ENCODE peak calls at places on chromosomes 4 and X, in six cellular contexts. One of them, this sample, is unnamed.

GRCh38 chr4:75048208-75048879 is 115.4 kb downstream of the PARM1 start:
- DNase-seq in neuronal stem cell: no peak
- DNase-seq in trophoblast cell: no peak
- DNase-seq in H9: no peak
- DNase-seq in mesenchymal stem cell: no peak
- DNase-seq in H1: no peak
- DNase-seq in this sample: no peak

GRCh38 chrX:149522914-149523313 is 17.8 kb upstream of the IDS start:
- DNase-seq in H1: no peak
- DNase-seq in mesenchymal stem cell: no peak
- DNase-seq in trophoblast cell: no peak
- DNase-seq in neuronal stem cell: no peak
- DNase-seq in H9: no peak
- DNase-seq in this sample: no peak

GRCh38 chrX:114797494-114797893 is 213.6 kb downstream of the HTR2C start:
- DNase-seq in mesenchymal stem cell: no peak
- DNase-seq in H1: no peak
- DNase-seq in neuronal stem cell: no peak
- DNase-seq in H9: no peak
- DNase-seq in trophoblast cell: no peak
- DNase-seq in this sample: no peak

GRCh38 chrX:9977642-9978041 is 10.5 kb downstream of the CLDN34 start:
- DNase-seq in H1: no peak
- DNase-seq in neuronal stem cell: no peak
- DNase-seq in trophoblast cell: no peak
- DNase-seq in H9: no peak
- DNase-seq in mesenchymal stem cell: no peak
- DNase-seq in this sample: no peak

GRCh38 chrX:83008415-83008814 is 499.7 kb upstream of the POU3F4 start:
- DNase-seq in trophoblast cell: no peak
- DNase-seq in mesenchymal stem cell: no peak
- DNase-seq in neuronal stem cell: no peak
- DNase-seq in H1: no peak
- DNase-seq in H9: no peak
- DNase-seq in this sample: no peak

GRCh38 chr4:185811509-185812364 is at the start of gene SORBS2:
- DNase-seq in H9: no peak
- DNase-seq in mesenchymal stem cell: peak
- DNase-seq in neuronal stem cell: no peak
- DNase-seq in trophoblast cell: no peak
- DNase-seq in H1: no peak
- DNase-seq in this sample: peak

GRCh38 chr4:144709793-144710525 is 64.0 kb downstream of the HHIP start:
- DNase-seq in trophoblast cell: no peak
- DNase-seq in H1: no peak
- DNase-seq in mesenchymal stem cell: no peak
- DNase-seq in H9: no peak
- DNase-seq in neuronal stem cell: no peak
- DNase-seq in this sample: peak

GRCh38 chr4:88457307-88458090 is 580 bp downstream of the HERC5 start:
- DNase-seq in H1: no peak
- DNase-seq in H9: peak
- DNase-seq in neuronal stem cell: peak
- DNase-seq in mesenchymal stem cell: peak
- DNase-seq in trophoblast cell: peak
- DNase-seq in this sample: no peak

GRCh38 chrX:69158166-69159040 is 6.8 kb downstream of the PJA1 start:
- DNase-seq in neuronal stem cell: no peak
- DNase-seq in mesenchymal stem cell: peak
- DNase-seq in H1: no peak
- DNase-seq in trophoblast cell: no peak
- DNase-seq in H9: peak
- DNase-seq in this sample: peak

GRCh38 chr4:121129606-121130346 is 34.3 kb downstream of the TNIP3 start:
- DNase-seq in H1: no peak
- DNase-seq in H9: no peak
- DNase-seq in trophoblast cell: no peak
- DNase-seq in mesenchymal stem cell: no peak
- DNase-seq in neuronal stem cell: no peak
- DNase-seq in this sample: no peak

GRCh38 chr4:90074322-90074886 is 52.8 kb upstream of the CCSER1 start:
- DNase-seq in H9: peak
- DNase-seq in trophoblast cell: no peak
- DNase-seq in mesenchymal stem cell: no peak
- DNase-seq in neuronal stem cell: peak
- DNase-seq in H1: peak
- DNase-seq in this sample: no peak

GRCh38 chrX:25721564-25721963 is 416.6 kb upstream of the MAGEB18 start:
- DNase-seq in mesenchymal stem cell: no peak
- DNase-seq in H1: no peak
- DNase-seq in neuronal stem cell: peak
- DNase-seq in trophoblast cell: no peak
- DNase-seq in H9: no peak
- DNase-seq in this sample: no peak

GRCh38 chr4:105265689-105266088 is 119.0 kb downstream of the TET2 start:
- DNase-seq in mesenchymal stem cell: no peak
- DNase-seq in trophoblast cell: no peak
- DNase-seq in H1: no peak
- DNase-seq in H9: no peak
- DNase-seq in neuronal stem cell: no peak
- DNase-seq in this sample: no peak

GRCh38 chr4:135718019-135718418 is 1516.4 kb upstream of the PABPC4L start:
- DNase-seq in neuronal stem cell: no peak
- DNase-seq in mesenchymal stem cell: no peak
- DNase-seq in H9: no peak
- DNase-seq in H1: no peak
- DNase-seq in trophoblast cell: no peak
- DNase-seq in this sample: peak

GRCh38 chr4:26263165-26263564 is 57.6 kb upstream of the RBPJ start:
- DNase-seq in H9: peak
- DNase-seq in neuronal stem cell: no peak
- DNase-seq in trophoblast cell: no peak
- DNase-seq in H1: no peak
- DNase-seq in mesenchymal stem cell: no peak
- DNase-seq in this sample: no peak

GRCh38 chrX:47618923-47619485 is 653 bp downstream of the SYN1 start:
- DNase-seq in H9: no peak
- DNase-seq in H1: no peak
- DNase-seq in trophoblast cell: no peak
- DNase-seq in neuronal stem cell: no peak
- DNase-seq in mesenchymal stem cell: no peak
- DNase-seq in this sample: no peak

GRCh38 chrX:44876767-44877166 is 3.8 kb downstream of the KDM6A start:
- DNase-seq in trophoblast cell: no peak
- DNase-seq in neuronal stem cell: no peak
- DNase-seq in H1: no peak
- DNase-seq in H9: no peak
- DNase-seq in mesenchymal stem cell: no peak
- DNase-seq in this sample: no peak

GRCh38 chr4:175385797-175386196 is 426.3 kb downstream of the GPM6A start:
- DNase-seq in H1: no peak
- DNase-seq in neuronal stem cell: no peak
- DNase-seq in mesenchymal stem cell: peak
- DNase-seq in trophoblast cell: no peak
- DNase-seq in H9: no peak
- DNase-seq in this sample: peak

GRCh38 chr4:169716677-169717076 is 41.1 kb downstream of the HPF1 start:
- DNase-seq in mesenchymal stem cell: no peak
- DNase-seq in neuronal stem cell: no peak
- DNase-seq in trophoblast cell: no peak
- DNase-seq in H1: no peak
- DNase-seq in H9: no peak
- DNase-seq in this sample: peak

GRCh38 chrX:123525131-123525725 is 207.6 kb downstream of the THOC2 start:
- DNase-seq in H9: no peak
- DNase-seq in mesenchymal stem cell: no peak
- DNase-seq in H1: no peak
- DNase-seq in trophoblast cell: no peak
- DNase-seq in neuronal stem cell: no peak
- DNase-seq in this sample: no peak

GRCh38 chr4:88803600-88804096 is 106.0 kb upstream of the NAP1L5 start:
- DNase-seq in trophoblast cell: no peak
- DNase-seq in H1: no peak
- DNase-seq in H9: no peak
- DNase-seq in mesenchymal stem cell: peak
- DNase-seq in neuronal stem cell: no peak
- DNase-seq in this sample: peak

GRCh38 chrX:132433551-132433950 is 55.3 kb downstream of the MBNL3 start:
- DNase-seq in neuronal stem cell: no peak
- DNase-seq in H9: no peak
- DNase-seq in trophoblast cell: no peak
- DNase-seq in H1: no peak
- DNase-seq in mesenchymal stem cell: no peak
- DNase-seq in this sample: no peak

GRCh38 chr4:139890810-139891209 is 225.2 kb downstream of the MGST2 start:
- DNase-seq in neuronal stem cell: no peak
- DNase-seq in H9: no peak
- DNase-seq in H1: no peak
- DNase-seq in trophoblast cell: no peak
- DNase-seq in mesenchymal stem cell: peak
- DNase-seq in this sample: peak

DNA sequence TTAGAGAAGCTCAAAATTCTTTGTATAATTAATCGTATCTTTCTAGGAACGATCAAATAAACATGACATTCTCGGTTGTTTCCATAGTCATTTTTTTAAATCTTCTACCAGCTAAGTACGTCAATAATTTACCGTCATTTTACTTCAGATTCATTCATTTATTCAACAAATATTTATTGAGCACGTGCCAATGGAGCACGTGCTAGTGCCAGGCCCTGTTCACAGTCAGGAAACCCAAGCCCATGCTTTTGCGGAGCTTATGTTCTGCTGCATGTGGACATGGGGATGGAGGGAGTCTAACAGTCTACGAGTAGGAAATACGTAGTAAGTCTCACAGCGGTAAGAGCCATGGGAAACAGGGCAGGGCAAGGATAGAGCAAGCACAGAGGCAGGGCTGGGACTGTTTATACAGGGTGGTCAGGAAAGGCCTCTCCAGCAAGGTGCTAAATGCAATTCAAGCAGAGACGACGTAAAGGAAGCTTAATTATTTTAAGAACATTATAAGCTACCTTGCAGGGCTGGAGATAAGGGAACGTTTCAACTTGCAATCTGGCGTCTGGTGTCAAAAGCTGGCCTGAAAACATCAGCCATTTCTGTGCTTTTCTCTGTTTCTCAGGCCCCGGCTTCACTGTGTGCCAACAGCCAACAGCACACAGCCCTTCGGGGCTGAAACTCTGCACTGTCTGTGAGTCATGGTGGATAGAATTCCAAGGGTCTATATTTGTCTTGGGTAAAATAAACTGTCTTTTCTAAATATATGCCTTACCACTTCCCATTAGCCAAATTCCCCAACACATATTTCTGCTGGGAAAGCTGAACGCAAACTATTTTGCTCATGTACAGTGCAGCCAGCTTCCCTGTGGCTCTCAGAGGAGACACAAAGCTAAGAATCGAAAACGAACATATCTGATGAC is 517.0 kb upstream of the ZFP42 start:
- DNase-seq in H9: no peak
- DNase-seq in H1: no peak
- DNase-seq in trophoblast cell: no peak
- DNase-seq in mesenchymal stem cell: peak
- DNase-seq in neuronal stem cell: no peak
- DNase-seq in this sample: peak
- H2AFZ ChIP-seq in H9: no peak
- H2AFZ ChIP-seq in H1: peak
- H2AFZ ChIP-seq in trophoblast cell: no peak
- H2AFZ ChIP-seq in mesenchymal stem cell: peak
- H2AFZ ChIP-seq in neuronal stem cell: no peak
- H2AFZ ChIP-seq in this sample: peak

DNA sequence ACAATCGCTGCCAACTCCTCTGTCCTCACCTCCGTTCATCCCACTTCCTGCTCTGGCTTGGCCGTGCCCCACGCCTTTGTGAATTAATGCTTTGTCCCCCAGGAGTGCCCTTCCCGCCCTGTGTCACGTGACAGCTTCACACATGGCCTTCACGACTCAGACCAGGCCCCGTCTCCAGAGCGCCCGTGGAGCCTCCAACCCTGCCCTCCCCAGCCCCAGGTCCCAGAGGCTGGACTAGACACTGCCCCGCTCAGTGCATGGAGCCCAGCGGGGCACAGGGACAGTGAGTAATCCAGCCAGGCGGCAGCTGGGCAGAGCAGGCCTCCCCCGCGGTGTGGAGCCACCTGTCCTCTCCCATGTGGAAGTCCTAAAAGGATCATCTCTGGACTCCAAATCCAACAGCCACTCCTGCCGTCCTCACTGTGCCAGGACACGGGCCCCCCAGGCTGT is 7.4 kb downstream of the ADRA2C start:
- DNase-seq in H1: no peak
- DNase-seq in mesenchymal stem cell: no peak
- DNase-seq in trophoblast cell: no peak
- DNase-seq in H9: no peak
- DNase-seq in neuronal stem cell: no peak
- DNase-seq in this sample: no peak
- H3K23ac ChIP-seq in H1: no peak
- H3K23ac ChIP-seq in mesenchymal stem cell: no peak
- H3K23ac ChIP-seq in trophoblast cell: no peak
- H3K23ac ChIP-seq in H9: no peak
- H3K23ac ChIP-seq in neuronal stem cell: peak
- H3K23ac ChIP-seq in this sample: no peak

GRCh38 chrX:110003167-110004156 is 548 bp downstream of the TMEM164 start:
- DNase-seq in H1: no peak
- DNase-seq in mesenchymal stem cell: peak
- DNase-seq in neuronal stem cell: no peak
- DNase-seq in H9: peak
- DNase-seq in trophoblast cell: no peak
- DNase-seq in this sample: no peak
- H2AFZ ChIP-seq in H1: no peak
- H2AFZ ChIP-seq in mesenchymal stem cell: no peak
- H2AFZ ChIP-seq in neuronal stem cell: peak
- H2AFZ ChIP-seq in H9: no peak
- H2AFZ ChIP-seq in trophoblast cell: peak
- H2AFZ ChIP-seq in this sample: peak

DNA sequence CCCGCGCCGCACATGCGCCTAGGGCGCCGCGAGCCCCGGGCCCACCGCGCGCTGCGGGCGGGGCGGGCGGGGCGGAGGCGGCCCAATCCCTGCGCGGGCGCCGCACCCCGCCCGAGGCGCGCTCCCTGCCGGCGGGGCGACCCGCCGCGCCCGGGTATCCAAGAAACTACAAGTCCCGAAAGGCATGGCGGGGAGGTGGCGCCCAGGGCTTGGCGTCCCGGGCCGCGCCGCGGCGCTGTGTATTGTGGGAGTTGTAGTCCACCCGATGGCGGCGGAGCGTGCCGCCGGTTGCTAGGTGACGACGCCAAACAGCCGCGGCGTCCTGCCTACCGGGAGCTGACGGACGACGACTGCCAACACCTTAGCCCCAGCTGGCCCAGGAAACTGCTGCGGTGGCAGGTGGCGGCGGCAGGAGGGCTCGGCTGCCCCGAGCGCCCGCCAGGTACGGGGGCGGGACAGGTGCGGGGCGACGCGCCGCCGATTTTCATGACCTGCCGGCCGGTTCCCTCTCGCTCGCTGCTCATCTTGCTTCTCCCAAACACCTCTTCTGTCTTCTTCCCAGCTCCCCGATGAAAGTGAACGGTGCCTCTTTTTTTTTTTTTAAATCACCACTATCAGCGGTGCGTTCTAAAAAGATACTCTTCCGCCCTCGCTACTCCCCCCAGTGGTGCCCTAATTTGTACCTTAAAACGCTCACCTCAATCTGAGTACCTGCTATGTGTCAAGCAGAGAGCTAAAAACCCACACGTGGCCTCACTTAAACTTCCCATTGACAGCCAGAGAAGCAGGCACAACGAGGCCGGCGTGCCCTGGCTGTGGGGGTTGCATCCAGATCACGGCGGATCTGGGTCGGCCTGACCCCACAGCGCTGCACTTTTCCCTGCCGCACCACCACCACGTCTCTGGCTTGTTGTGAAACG is at the start of gene CFAP99:
- DNase-seq in trophoblast cell: peak
- DNase-seq in neuronal stem cell: peak
- DNase-seq in H9: peak
- DNase-seq in H1: peak
- DNase-seq in mesenchymal stem cell: peak
- DNase-seq in this sample: peak
- H3K23ac ChIP-seq in trophoblast cell: no peak
- H3K23ac ChIP-seq in neuronal stem cell: peak
- H3K23ac ChIP-seq in H9: no peak
- H3K23ac ChIP-seq in H1: no peak
- H3K23ac ChIP-seq in mesenchymal stem cell: no peak
- H3K23ac ChIP-seq in this sample: no peak

This sample was measured in IMR-90.